ENCODE peak calls at places on chromosomes 4 and X, in six cellular contexts. T, S, I, U, V and D are unnamed samples.

GRCh38 chr4:38560763-38561558 is 103.0 kb upstream of the KLF3 start:
- DNase-seq in T (peak), S (no peak), I (no peak), U (no peak), V (no peak), D (no peak)

GRCh38 chrX:147899715-147900114 is 12.0 kb upstream of the FMR1 start:
- DNase-seq in T (no peak), S (no peak), I (no peak), U (no peak), V (no peak), D (no peak)

GRCh38 chrX:16250296-16250695 is 83.0 kb downstream of the MAGEB17 start:
- DNase-seq in T (peak), S (no peak), I (peak), U (no peak), V (no peak), D (no peak)

GRCh38 chr4:4673070-4673469 is 131.2 kb upstream of the STX18 start:
- DNase-seq in T (peak), S (no peak), I (no peak), U (no peak), V (no peak), D (no peak)

GRCh38 chrX:155876704-155877103 is 4.4 kb upstream of the VAMP7 start:
- DNase-seq in T (no peak), S (no peak), I (no peak), U (no peak), V (no peak), D (no peak)

GRCh38 chr4:12293906-12294525 is 865.3 kb upstream of the HS3ST1 start:
- DNase-seq in T (no peak), S (no peak), I (no peak), U (peak), V (no peak), D (no peak)

GRCh38 chr4:62324215-62324614 is 1124.1 kb downstream of the ADGRL3 start:
- DNase-seq in T (peak), S (no peak), I (peak), U (no peak), V (no peak), D (no peak)

GRCh38 chrX:155263854-155264628 is at the start of gene RAB39B:
- DNase-seq in T (peak), S (peak), I (peak), U (peak), V (peak), D (peak)

GRCh38 chr4:66572949-66573348 is 902.7 kb upstream of the EPHA5 start:
- DNase-seq in T (peak), S (no peak), I (peak), U (no peak), V (no peak), D (no peak)

GRCh38 chrX:19947612-19948011 is 43.2 kb downstream of the BCLAF3 start:
- DNase-seq in T (no peak), S (no peak), I (no peak), U (no peak), V (no peak), D (no peak)

GRCh38 chrX:122850326-122850725 is 333.8 kb upstream of the GRIA3 start:
- DNase-seq in T (peak), S (no peak), I (peak), U (no peak), V (no peak), D (no peak)

GRCh38 chr4:113960684-113961321 is 18.6 kb downstream of the ARSJ start:
- DNase-seq in T (no peak), S (no peak), I (no peak), U (no peak), V (no peak), D (no peak)

GRCh38 chrX:154748712-154749339 is 2.1 kb downstream of the GAB3 start:
- DNase-seq in T (peak), S (no peak), I (peak), U (peak), V (no peak), D (peak)

GRCh38 chr4:85866508-85866907 is 391.6 kb downstream of the ARHGAP24 start:
- DNase-seq in T (no peak), S (no peak), I (no peak), U (no peak), V (no peak), D (no peak)

GRCh38 chr4:151568966-151569365 is 160.0 kb downstream of the FHIP1A start:
- DNase-seq in T (no peak), S (no peak), I (no peak), U (no peak), V (no peak), D (no peak)

GRCh38 chr4:172953896-172954568 is 214.6 kb upstream of the GALNT7 start:
- DNase-seq in T (no peak), S (no peak), I (no peak), U (no peak), V (no peak), D (no peak)

GRCh38 chr4:145234086-145234694 is 53.8 kb upstream of the OTUD4 start:
- DNase-seq in T (peak), S (peak), I (peak), U (peak), V (peak), D (no peak)

GRCh38 chr4:99934891-99935290 is 11.5 kb downstream of the DNAJB14 start:
- DNase-seq in T (no peak), S (no peak), I (peak), U (no peak), V (no peak), D (no peak)

GRCh38 chr4:99507349-99507748 is 3.5 kb upstream of the C4orf17 start:
- DNase-seq in T (no peak), S (no peak), I (no peak), U (no peak), V (no peak), D (no peak)

GRCh38 chr4:87574996-87575395 is 33.3 kb upstream of the DSPP start:
- DNase-seq in T (peak), S (no peak), I (no peak), U (no peak), V (no peak), D (no peak)

GRCh38 chrX:97039363-97040029 is 155.8 kb downstream of the RPA4 start:
- DNase-seq in T (peak), S (no peak), I (peak), U (peak), V (peak), D (no peak)

GRCh38 chr4:168318266-168318895 is at the start of gene DDX60:
- DNase-seq in T (peak), S (peak), I (peak), U (peak), V (peak), D (peak)

GRCh38 chrX:129043138-129043537 is 480.2 kb downstream of the SMARCA1 start:
- DNase-seq in T (no peak), S (no peak), I (no peak), U (no peak), V (no peak), D (no peak)

GRCh38 chrX:22934640-22935039 is 65.1 kb upstream of the DDX53 start:
- DNase-seq in T (no peak), S (no peak), I (no peak), U (no peak), V (no peak), D (no peak)

GRCh38 chrX:79081895-79082512 is 62.5 kb upstream of the GPR174 start:
- DNase-seq in T (peak), S (no peak), I (peak), U (no peak), V (no peak), D (no peak)

GRCh38 chr4:38125816-38126215 is 165.6 kb downstream of the PTTG2 start:
- DNase-seq in T (peak), S (no peak), I (no peak), U (no peak), V (no peak), D (no peak)

GRCh38 chr4:41320278-41320677 is 63.5 kb downstream of the UCHL1 start:
- DNase-seq in T (no peak), S (no peak), I (no peak), U (no peak), V (no peak), D (no peak)